ENCODE peak calls at places on chromosomes 5 and 9, in nine cellular contexts. Y is upper lobe of right lung, T is IMR-90, Q is SJCRH30, O is Karpas-422, Z is uterus, K is GM12878, S is dorsolateral prefrontal cortex, X is neuronal stem cell. B is an unnamed sample.

GRCh38 chr9:106482733-106483132 is 380.2 kb upstream of the ZNF462 start:
- DNase-seq in X (no peak), Q (no peak), Z (no peak), K (no peak), S (no peak), T (no peak), O (no peak), Y (no peak), B (peak; percentile 30)

GRCh38 chr9:72790934-72791333 is 161.9 kb downstream of the ALDH1A1 start:
- DNase-seq in O (no peak), X (no peak), Q (no peak), Z (no peak), Y (no peak), S (no peak), T (no peak), K (no peak), B (no peak)

GRCh38 chr9:121463026-121463827 is 36.4 kb downstream of the GGTA1 start:
- DNase-seq in Z (peak; percentile 31), T (peak; percentile 18), S (no peak), O (peak; percentile 73), X (peak; percentile 39), Q (peak; percentile 45), K (no peak), Y (peak; percentile 74), B (no peak)

GRCh38 chr5:111680737-111681413 is 76.1 kb downstream of the NREP start:
- DNase-seq in Z (peak; percentile 67), T (peak; percentile 97), S (no peak), O (no peak), K (no peak), X (no peak), Y (no peak), Q (peak; percentile 78), B (peak; percentile 96)

GRCh38 chr5:42632501-42632900 is 124.1 kb upstream of the CCDC152 start:
- DNase-seq in Z (no peak), T (no peak), Y (no peak), K (no peak), O (no peak), S (no peak), X (no peak), Q (no peak), B (no peak)

GRCh38 chr5:107466233-107466769 is 204.4 kb downstream of the EFNA5 start:
- DNase-seq in K (no peak), X (peak; percentile 46), Y (no peak), Q (peak; percentile 79), T (peak; percentile 66), Z (peak; percentile 19), O (no peak), S (no peak), B (peak; percentile 66)

GRCh38 chr5:92800360-92800759 is 780.7 kb downstream of the NR2F1-AS1 start:
- DNase-seq in K (no peak), Y (no peak), O (no peak), X (no peak), Z (no peak), T (peak; percentile 89), S (no peak), Q (peak; percentile 46), B (peak; percentile 48)

GRCh38 chr9:75788006-75788634 is 102.4 kb upstream of the PCSK5 start:
- DNase-seq in O (no peak), Z (no peak), K (no peak), T (no peak), Q (peak; percentile 46), Y (peak; percentile 40), S (no peak), X (no peak), B (no peak)

GRCh38 chr9:95724253-95724991 is 151.1 kb upstream of the ERCC6L2 start:
- DNase-seq in Q (no peak), T (no peak), O (no peak), Z (no peak), X (no peak), S (no peak), Y (no peak), K (peak; percentile 83), B (no peak)

GRCh38 chr9:132575811-132576210 is 6.6 kb upstream of the BARHL1 start:
- DNase-seq in K (no peak), Q (no peak), Y (no peak), Z (no peak), T (no peak), S (no peak), X (no peak), O (no peak), B (no peak)

GRCh38 chr9:113205449-113206247 is 15.4 kb downstream of the FKBP15 start:
- DNase-seq in K (no peak), X (no peak), Y (no peak), Z (no peak), T (no peak), Q (no peak), S (no peak), O (peak; percentile 12), B (no peak)

GRCh38 chr9:113199683-113200329 is 21.3 kb downstream of the FKBP15 start:
- DNase-seq in Q (no peak), Y (no peak), Z (no peak), K (no peak), O (no peak), T (no peak), X (no peak), S (no peak), B (no peak)
- H3K27ac ChIP-seq in Q (no peak overlapping the region), Y (no peak overlapping the region), Z (no peak overlapping the region), K (no peak overlapping the region), O (no peak overlapping the region), T (no peak overlapping the region), X (no peak overlapping the region), S (no peak overlapping the region), B (no peak overlapping the region)

GRCh38 chr5:16547200-16547842 is 69.5 kb downstream of the RETREG1 start:
- DNase-seq in X (no peak), K (no peak), S (no peak), Z (no peak), O (no peak), Y (no peak), Q (no peak), T (no peak), B (no peak)

GRCh38 chr5:16542275-16542674 is 74.5 kb downstream of the RETREG1 start:
- DNase-seq in Y (no peak), K (no peak), S (no peak), Q (no peak), T (no peak), X (no peak), O (no peak), Z (no peak), B (no peak)

GRCh38 chr5:16546712-16547111 is 70.1 kb downstream of the RETREG1 start:
- DNase-seq in K (no peak), Q (no peak), Z (no peak), S (no peak), T (no peak), X (no peak), Y (no peak), O (no peak), B (no peak)

GRCh38 chr5:16548115-16548514 is 68.7 kb downstream of the RETREG1 start:
- DNase-seq in O (no peak), X (no peak), Z (no peak), T (no peak), S (no peak), Q (no peak), K (no peak), Y (no peak), B (no peak)

GRCh38 chr5:16544607-16545374 is 72.0 kb downstream of the RETREG1 start:
- DNase-seq in S (no peak), K (no peak), Q (no peak), O (no peak), X (no peak), Y (no peak), Z (no peak), T (peak; percentile 34), B (no peak)
- H3K27ac ChIP-seq in S (peak overlapping the region; percentile 67), K (no peak overlapping the region), Q (no peak overlapping the region), O (no peak overlapping the region), X (no peak overlapping the region), Y (no peak overlapping the region), Z (no peak overlapping the region), T (no peak overlapping the region), B (peak overlapping the region; percentile 64)

GRCh38 chr5:168135897-168136296 is 155.5 kb upstream of the WWC1 start:
- DNase-seq in K (peak; percentile 66), Y (no peak), O (no peak), Q (no peak), T (no peak), X (no peak), S (no peak), Z (no peak), B (no peak)

GRCh38 chr5:168132186-168132585 is 159.3 kb upstream of the WWC1 start:
- DNase-seq in O (no peak), Q (no peak), Y (no peak), X (no peak), S (no peak), K (no peak), Z (no peak), T (peak; percentile 10), B (peak; percentile 6)

GRCh38 chr5:168140256-168140655 is 151.2 kb upstream of the WWC1 start:
- DNase-seq in T (no peak), O (no peak), Y (no peak), K (no peak), Z (no peak), X (no peak), S (no peak), Q (no peak), B (no peak)

GRCh38 chr5:168137265-168137664 is 154.2 kb upstream of the WWC1 start:
- DNase-seq in K (peak; percentile 36), Z (no peak), T (no peak), Q (no peak), X (no peak), Y (no peak), O (no peak), S (no peak), B (no peak)

DNA sequence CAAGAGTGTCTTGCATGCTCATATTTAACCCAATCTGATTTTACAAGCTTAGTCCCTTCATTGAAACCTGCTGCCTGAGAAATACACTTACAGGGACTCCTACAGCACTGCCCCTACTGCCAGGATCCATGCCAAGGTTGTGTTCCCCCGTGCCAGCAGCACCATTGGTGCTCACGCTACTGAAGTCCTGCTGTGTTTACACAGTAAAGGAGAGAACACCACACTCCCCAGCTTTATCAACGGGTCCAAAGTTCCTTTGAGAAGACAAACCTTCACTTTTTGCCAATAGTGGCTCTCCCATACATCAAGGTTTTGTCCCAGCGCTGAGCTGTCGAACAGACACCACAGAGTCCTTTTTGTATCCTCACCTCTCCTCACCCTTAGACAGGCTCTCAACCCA is 155.1 kb upstream of the WWC1 start:
- DNase-seq in T (no peak), O (no peak), S (no peak), Q (no peak), K (no peak), Z (no peak), Y (no peak), X (no peak), B (no peak)
- H3K27ac ChIP-seq in T (no peak overlapping the region), O (no peak overlapping the region), S (no peak overlapping the region), Q (no peak overlapping the region), K (no peak overlapping the region), Z (no peak overlapping the region), Y (no peak overlapping the region), X (no peak overlapping the region), B (no peak overlapping the region)

DNA sequence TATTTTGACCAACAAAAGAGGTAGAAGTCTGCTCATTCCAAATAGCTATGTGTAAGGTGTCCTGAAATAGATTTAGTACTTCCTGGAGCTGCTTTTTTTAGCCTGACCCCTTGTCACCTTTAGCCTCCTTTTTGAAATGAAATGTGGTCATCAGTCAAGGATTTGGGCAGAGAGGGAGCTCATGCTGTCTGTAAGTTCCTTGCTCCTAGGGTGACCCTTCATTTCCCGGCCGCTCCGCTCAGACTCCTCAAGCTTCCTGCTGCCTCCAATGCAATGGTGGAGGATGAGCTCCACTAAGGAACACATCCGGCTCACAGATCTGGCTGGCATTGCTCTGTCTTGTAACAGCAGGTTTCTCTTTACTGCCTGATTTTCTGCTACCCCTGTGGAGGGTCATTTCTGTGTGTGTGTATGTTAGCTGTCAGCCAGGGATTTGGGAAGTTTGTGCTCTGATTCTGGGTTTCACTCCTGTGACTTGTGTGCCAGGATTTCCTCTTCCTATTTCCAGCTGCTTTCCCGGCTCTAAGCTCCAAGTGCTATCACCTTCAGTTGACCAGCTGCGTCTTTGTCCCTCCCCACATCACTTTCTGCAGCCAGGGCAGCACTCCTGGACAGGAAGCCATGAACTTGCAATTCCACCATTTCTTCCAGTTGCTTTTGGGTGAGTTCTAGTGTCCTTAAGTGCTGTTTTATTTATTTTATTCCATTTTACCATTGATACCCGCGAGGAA is 265.9 kb downstream of the ICE1 start:
- DNase-seq in T (no peak), S (no peak), O (no peak), X (no peak), Z (no peak), K (no peak), Y (no peak), Q (no peak), B (no peak)
- H3K27ac ChIP-seq in T (no peak overlapping the region), S (no peak overlapping the region), O (no peak overlapping the region), X (no peak overlapping the region), Z (no peak overlapping the region), K (no peak overlapping the region), Y (no peak overlapping the region), Q (no peak overlapping the region), B (no peak overlapping the region)